ENCODE peak calls at places on chromosomes 16 and 17, in five cellular contexts. P is tibial artery, A is neural progenitor cell, H is heart right ventricle, D is fibroblast of lung. B is an unnamed sample.

GRCh38 chr17:57456622-57457021 is 200.3 kb downstream of the MSI2 start:
- DNase-seq in P (no peak), H (no peak), D (peak; percentile 77), A (no peak), B (no peak)

GRCh38 chr17:56966277-56966676 is 5.4 kb upstream of the COIL start:
- DNase-seq in D (no peak), P (no peak), A (peak; percentile 45), H (no peak), B (no peak)

GRCh38 chr16:49095539-49095938 is 186.1 kb downstream of the CBLN1 start:
- DNase-seq in P (no peak), D (no peak), H (no peak), A (no peak), B (no peak)

GRCh38 chr16:878071-878784 is 77.7 kb upstream of the GNG13 start:
- DNase-seq in P (no peak), D (peak; percentile 62), H (no peak), A (peak; percentile 63), B (no peak)

GRCh38 chr16:29806641-29807425 is 504 bp downstream of the MAZ start:
- DNase-seq in D (peak; percentile 48), H (peak; percentile 66), A (peak; percentile 82), P (peak; percentile 85), B (no peak)

GRCh38 chr16:58264961-58265479 is 29.8 kb downstream of the PRSS54 start:
- DNase-seq in P (no peak), D (peak; percentile 76), H (no peak), A (no peak), B (no peak)

GRCh38 chr17:33523577-33523981 is 230.5 kb upstream of the ASIC2 start:
- DNase-seq in P (peak; percentile 73), A (no peak), H (no peak), D (no peak), B (no peak)

GRCh38 chr16:22915003-22915402 is 101.0 kb downstream of the HS3ST2 start:
- DNase-seq in A (no peak), P (no peak), H (no peak), D (no peak), B (no peak)

GRCh38 chr17:29722411-29723198 is 99.9 kb upstream of the CORO6 start:
- DNase-seq in A (no peak), H (peak; percentile 78), D (peak; percentile 25), P (no peak), B (no peak)

GRCh38 chr17:2250140-2251095 is 53.2 kb downstream of the SMG6 start:
- DNase-seq in H (no peak), P (no peak), A (no peak), D (peak; percentile 84), B (no peak)

GRCh38 chr17:18981642-18982424 is 22.7 kb downstream of the FAM83G start:
- DNase-seq in D (peak; percentile 83), P (no peak), H (no peak), A (peak; percentile 30), B (no peak)

GRCh38 chr17:55420776-55421178 is 858 bp downstream of the MMD start:
- DNase-seq in A (peak; percentile 49), D (peak; percentile 19), P (peak; percentile 73), H (peak; percentile 54), B (no peak)

GRCh38 chr16:35391328-35391727 is 1931.9 kb downstream of the TP53TG3F start:
- DNase-seq in H (peak; percentile 15), P (no peak), D (peak; percentile 2), A (peak; percentile 13), B (no peak)

GRCh38 chr17:15502315-15503112 is 35.1 kb upstream of the CDRT4 start:
- DNase-seq in H (peak; percentile 92), P (peak; percentile 95), A (peak; percentile 91), D (peak; percentile 91), B (peak; percentile 39)

GRCh38 chr16:30766922-30767284 is 4.8 kb downstream of the RNF40 start:
- DNase-seq in P (no peak), A (no peak), D (no peak), H (no peak), B (no peak)

GRCh38 chr17:42422958-42423712 is at the start of gene CAVIN1:
- DNase-seq in A (peak; percentile 98), H (peak; percentile 100), D (peak; percentile 98), P (peak; percentile 100), B (no peak)

GRCh38 chr17:56175299-56175935 is 22.1 kb downstream of the ANKFN1 start:
- DNase-seq in D (peak; percentile 43), P (no peak), A (no peak), H (no peak), B (no peak)

GRCh38 chr16:19450186-19450585 is 32.5 kb downstream of the TMC5 start:
- DNase-seq in D (no peak), H (no peak), P (no peak), A (no peak), B (no peak)

GRCh38 chr17:78965369-78965982 is 14.2 kb downstream of the LGALS3BP start:
- DNase-seq in P (no peak), D (no peak), A (no peak), H (no peak), B (no peak)

GRCh38 chr17:63222655-63223054 is 223.5 kb downstream of the CYB561 start:
- DNase-seq in A (no peak), D (peak; percentile 30), H (no peak), P (no peak), B (no peak)

GRCh38 chr17:40352779-40353394 is 11.7 kb downstream of the GJD3 start:
- DNase-seq in P (peak; percentile 33), A (no peak), H (no peak), D (no peak), B (no peak)

GRCh38 chr16:27618611-27619380 is 68.9 kb downstream of the KATNIP start:
- DNase-seq in P (no peak), A (no peak), D (no peak), H (no peak), B (no peak)

DNA sequence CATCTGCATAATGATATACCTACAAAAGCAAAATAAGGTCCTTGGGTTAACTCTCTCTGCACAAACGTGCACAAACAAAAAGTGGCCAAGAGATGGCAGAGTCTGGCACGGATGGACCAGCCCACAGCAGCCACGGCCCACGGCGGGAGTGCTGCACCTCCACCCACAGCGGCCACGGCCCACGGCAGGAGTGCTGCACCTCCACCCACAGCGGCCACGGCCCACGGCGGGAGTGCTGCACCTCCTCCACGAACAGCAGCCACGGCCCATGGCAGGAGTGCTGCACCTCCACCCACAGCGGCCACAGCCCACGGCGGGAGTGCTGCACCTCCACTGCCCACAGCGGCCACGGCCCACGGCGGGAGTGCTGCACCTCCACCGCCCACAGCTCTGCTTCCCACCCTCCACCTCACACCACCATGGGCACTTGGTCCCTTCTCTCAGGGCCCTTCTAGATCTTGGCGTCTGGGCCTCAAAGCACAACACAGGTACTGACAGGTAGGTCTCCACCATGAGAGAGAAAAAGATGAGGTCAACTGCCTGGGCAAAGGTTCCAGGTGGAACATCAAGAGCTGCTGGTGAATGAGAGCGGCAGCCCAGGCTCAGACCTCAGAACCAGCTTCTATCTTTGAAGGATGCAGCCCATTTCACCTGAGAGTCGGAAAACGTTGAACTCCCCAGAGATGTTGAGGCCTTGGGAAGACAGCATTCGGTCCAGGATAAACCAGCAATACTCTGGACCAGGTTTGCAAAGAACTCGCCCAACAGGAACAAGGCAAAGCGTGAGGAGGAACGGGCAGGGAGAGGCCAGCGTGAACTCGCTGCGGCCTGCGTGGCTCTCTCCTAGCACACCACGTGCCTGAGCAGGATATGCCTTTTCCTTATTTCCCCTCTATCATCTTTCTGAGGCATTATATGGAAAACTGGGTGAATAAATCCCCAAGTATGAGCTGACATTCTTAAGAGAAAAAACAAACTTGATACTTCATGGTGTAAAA is 124.5 kb downstream of the ZNF778 start:
- DNase-seq in P (no peak), A (no peak), D (no peak), H (no peak), B (no peak)
- TF ChIP-seq CTCF in P (no peak), A (no peak), D (no peak), H (no peak), B (no peak)

GRCh38 chr17:50697663-50698272 is 9.9 kb downstream of the ANKRD40 start:
- DNase-seq in A (no peak), H (no peak), P (no peak), D (no peak), B (no peak)
- TF ChIP-seq CTCF in A (peak; percentile 25), H (no peak), P (no peak), D (no peak), B (peak; percentile 7)

GRCh38 chr17:10631048-10631700 is 25.9 kb downstream of the MYH3 start:
- DNase-seq in P (no peak), H (no peak), D (no peak), A (peak; percentile 50), B (peak; percentile 51)

GRCh38 chr17:10626378-10626777 is 30.7 kb downstream of the MYH3 start:
- DNase-seq in D (no peak), P (no peak), H (no peak), A (no peak), B (no peak)

GRCh38 chr17:10631701-10632100 is 25.4 kb downstream of the MYH3 start:
- DNase-seq in H (no peak), D (no peak), A (no peak), P (no peak), B (no peak)

GRCh38 chr17:10629706-10630105 is 27.4 kb downstream of the MYH3 start:
- DNase-seq in D (no peak), H (no peak), A (no peak), P (no peak), B (no peak)

GRCh38 chr17:10628756-10629155 is 28.4 kb downstream of the MYH3 start:
- DNase-seq in A (peak; percentile 47), P (no peak), D (no peak), H (no peak), B (no peak)
- TF ChIP-seq CTCF in A (peak; percentile 62), P (no peak), D (no peak), H (no peak), B (no peak)

GRCh38 chr17:38402897-38403296 is 25.4 kb upstream of the ARHGAP23 start:
- DNase-seq in P (no peak), D (no peak), A (no peak), H (no peak), B (no peak)
- TF ChIP-seq CTCF in P (no peak), D (no peak), A (peak; percentile 17), H (no peak), B (peak; percentile 3)